ENCODE peak calls at places on chromosomes 2 and 18, in five cellular contexts. W is fibroblast of lung, T is esophagus squamous epithelium, A is uterus, M is stomach. D is an unnamed sample. For H3K4me1, the result is how much of the 10 kb centered on the place peaks cover.

GRCh38 chr18:79538635-79539034 is 141.0 kb upstream of the CTDP1 start:
- DNase-seq in T (no peak), M (no peak), A (no peak), W (no peak), D (no peak)

GRCh38 chr2:151051584-151052220 is 210.0 kb downstream of the RBM43 start:
- DNase-seq in A (peak), W (peak), M (no peak), T (no peak), D (no peak)

GRCh38 chr2:237171396-237171795 is 85.7 kb downstream of the COPS8 start:
- DNase-seq in W (peak), M (no peak), T (no peak), A (peak), D (no peak)

GRCh38 chr2:95004287-95004686 is 21.2 kb upstream of the MAL start:
- DNase-seq in A (no peak), W (no peak), T (no peak), M (no peak), D (no peak)

GRCh38 chr18:57359433-57359832 is 7.1 kb downstream of the ST8SIA3 start:
- DNase-seq in A (no peak), W (no peak), M (no peak), T (no peak), D (no peak)

GRCh38 chr2:179842498-179843153 is 18.8 kb downstream of the ZNF385B start:
- DNase-seq in W (no peak), T (no peak), A (no peak), M (no peak), D (no peak)

GRCh38 chr2:58688813-58689212 is 447.7 kb upstream of the FANCL start:
- DNase-seq in M (no peak), W (no peak), A (no peak), T (no peak), D (no peak)

GRCh38 chr2:112996635-112997034 is 8.6 kb upstream of the IL36A start:
- DNase-seq in W (no peak), T (no peak), M (no peak), A (no peak), D (no peak)

GRCh38 chr18:39838831-39839230 is 2116.2 kb upstream of the PIK3C3 start:
- DNase-seq in W (no peak), A (no peak), M (no peak), T (no peak), D (no peak)

GRCh38 chr2:120820885-120821279 is 85.2 kb downstream of the GLI2 start:
- DNase-seq in A (peak), M (no peak), T (no peak), W (peak), D (no peak)

GRCh38 chr2:119367472-119368099 is 809 bp downstream of the DBI start:
- DNase-seq in A (peak), M (peak), T (no peak), W (peak), D (peak)

GRCh38 chr2:41869542-41870256 is 178.1 kb upstream of the PKDCC start:
- DNase-seq in T (no peak), W (peak), A (peak), M (peak), D (peak)

GRCh38 chr2:169877406-169877805 is 50.2 kb downstream of the UBR3 start:
- DNase-seq in T (no peak), M (no peak), W (peak), A (no peak), D (no peak)

GRCh38 chr2:236306825-236307540 is 42.8 kb upstream of the ASB18 start:
- DNase-seq in W (no peak), M (no peak), T (no peak), A (no peak), D (no peak)

GRCh38 chr2:240436626-240437180 is 1.2 kb downstream of the GPC1 start:
- DNase-seq in A (peak), W (peak), T (no peak), M (no peak), D (peak)

GRCh38 chr2:144181006-144181405 is 338.9 kb downstream of the ZEB2 start:
- DNase-seq in W (no peak), T (no peak), A (no peak), M (no peak), D (no peak)

GRCh38 chr18:39481281-39481680 is 1915.7 kb upstream of the CELF4 start:
- DNase-seq in T (no peak), M (no peak), A (no peak), W (no peak), D (no peak)

GRCh38 chr2:231183851-231184250 is 14.6 kb upstream of the ARMC9 start:
- DNase-seq in W (no peak), A (no peak), M (peak), T (no peak), D (no peak)

GRCh38 chr2:175805442-175806114 is 196.5 kb downstream of the LNPK start:
- DNase-seq in T (no peak), A (no peak), W (no peak), M (no peak), D (no peak)

GRCh38 chr2:196291418-196291817 is 120.0 kb upstream of the STK17B start:
- DNase-seq in T (no peak), A (no peak), W (no peak), M (no peak), D (no peak)

GRCh38 chr2:179612591-179613298 is 248.7 kb downstream of the ZNF385B start:
- DNase-seq in M (no peak), T (no peak), W (peak), A (no peak), D (no peak)

GRCh38 chr2:112634153-112634873 is 11.4 kb upstream of the SLC20A1 start:
- DNase-seq in W (no peak), A (no peak), M (no peak), T (no peak), D (no peak)

GRCh38 chr18:48125724-48126123 is 195.3 kb upstream of the SMAD2 start:
- DNase-seq in T (no peak), M (peak), W (no peak), A (no peak), D (no peak)

DNA sequence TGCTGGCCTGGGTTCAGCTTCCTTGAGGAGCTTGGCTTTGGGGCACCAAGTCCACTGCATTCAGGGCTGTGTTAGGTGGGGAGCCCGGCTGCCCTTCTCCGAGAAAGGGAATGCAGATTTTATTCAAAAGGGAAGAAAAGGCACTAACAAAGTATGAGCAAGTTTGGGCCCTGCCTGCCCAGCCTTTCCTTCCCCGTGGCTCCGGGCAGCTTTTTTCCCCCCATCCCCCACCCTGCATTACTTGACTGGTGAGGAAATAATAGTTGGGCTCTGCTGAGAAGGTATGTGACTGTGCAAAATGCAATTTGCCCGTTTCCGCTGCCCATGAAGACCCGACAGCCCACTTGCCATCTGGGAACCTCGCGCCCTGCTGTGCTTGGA is 82.8 kb downstream of the TCF7L1 start:
- DNase-seq in W (no peak), T (no peak), A (no peak), M (no peak), D (no peak)
- H3K27ac ChIP-seq in W (peak), T (peak), A (peak), M (no peak), D (no peak)

DNA sequence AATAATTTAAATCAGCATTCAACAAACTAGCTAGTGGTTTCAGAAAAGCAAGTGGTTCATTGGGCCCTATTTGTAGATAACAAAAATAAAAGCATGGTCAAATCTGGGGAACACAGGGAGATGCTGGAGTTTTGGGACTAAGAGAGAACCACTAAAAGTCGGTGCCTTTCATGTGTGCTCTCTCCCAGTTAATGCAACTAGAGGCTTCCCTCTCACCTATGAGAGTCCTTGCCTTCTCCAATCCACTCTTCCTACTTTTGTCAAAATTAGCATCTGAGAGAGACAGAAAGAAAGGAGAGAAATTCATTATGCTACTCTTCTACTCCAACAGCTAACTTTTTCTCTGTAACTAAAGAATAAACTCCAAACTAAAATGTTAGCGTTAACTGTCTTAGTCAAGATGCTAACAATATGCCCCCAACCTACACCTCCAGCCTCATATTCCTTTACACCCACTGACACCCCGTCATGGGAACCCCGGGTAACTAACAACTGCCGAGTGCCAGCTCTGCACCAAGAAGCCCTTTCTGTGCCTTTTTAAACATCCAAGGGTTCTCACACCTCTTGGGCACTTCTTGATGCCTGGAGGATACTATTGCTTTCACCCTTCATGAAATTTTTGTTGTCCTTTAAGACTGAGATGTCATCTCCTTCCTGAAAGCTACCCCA is 133.4 kb downstream of the RBMS1 start:
- DNase-seq in T (no peak), M (no peak), W (no peak), A (no peak), D (no peak)
- H3K4me1 ChIP-seq in T (under half), M (half or more), W (under half), A (under half), D (half or more)

DNA sequence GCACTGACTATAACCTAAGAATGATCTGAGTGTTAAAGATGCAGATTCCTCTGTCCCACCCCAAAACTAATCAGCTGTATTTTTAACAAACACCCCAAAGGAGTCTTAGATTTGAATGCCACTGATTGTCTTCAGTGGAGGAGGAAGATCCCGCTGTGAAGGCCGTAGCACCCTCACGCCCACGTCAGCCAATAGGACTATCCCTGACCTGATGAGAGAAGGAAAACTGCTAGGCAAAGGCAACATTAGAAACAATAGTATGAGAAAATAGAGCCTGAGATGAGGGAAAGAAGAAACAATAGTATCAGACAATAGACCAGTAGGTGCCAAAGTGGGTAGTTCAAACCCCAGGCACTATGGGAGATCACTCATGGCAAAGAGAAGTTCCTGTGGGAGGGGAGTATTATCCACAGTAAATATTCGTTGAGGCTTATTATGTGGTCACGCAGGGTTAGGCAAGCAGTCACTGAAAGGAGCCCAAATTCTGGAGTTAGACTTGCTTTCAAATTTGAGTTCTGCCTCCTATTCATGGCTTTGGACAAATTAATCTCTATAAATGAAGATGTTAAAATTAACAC is 2.8 kb downstream of the PCBP1 start:
- DNase-seq in W (no peak), A (no peak), T (no peak), M (no peak), D (no peak)
- H3K27ac ChIP-seq in W (peak), A (peak), T (peak), M (peak), D (peak)

DNA sequence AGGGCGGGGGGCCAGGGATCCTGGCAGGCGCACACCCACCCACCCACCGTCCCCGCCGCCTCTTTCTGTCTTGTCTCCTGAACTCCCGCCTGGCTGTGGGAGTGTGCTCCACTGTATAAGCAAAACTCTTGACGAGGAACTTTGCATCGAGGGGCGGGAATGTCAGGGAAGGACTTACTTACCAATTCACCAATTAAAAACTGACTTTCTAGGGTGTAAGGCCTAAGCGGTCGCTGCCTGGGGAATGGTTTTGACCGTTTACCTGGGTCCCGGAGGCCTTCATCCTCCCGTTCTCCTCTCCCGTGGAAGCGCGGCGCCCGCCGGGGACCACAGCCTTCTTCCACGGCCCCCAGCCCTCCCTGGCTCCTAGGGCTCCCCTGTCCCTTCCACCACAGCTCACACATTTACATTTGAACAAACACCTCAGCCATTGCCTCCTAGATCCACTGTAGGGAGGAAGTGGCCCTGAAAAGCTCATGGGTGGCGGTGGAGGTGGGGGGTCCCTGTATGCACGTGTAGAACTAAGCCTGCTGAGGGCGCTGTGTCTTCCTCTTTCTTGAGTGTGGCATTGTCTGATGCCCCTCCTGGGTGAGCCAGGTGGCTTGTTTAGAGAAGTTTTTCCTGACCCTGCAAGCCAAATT is 8.9 kb downstream of the ASIC4 start:
- DNase-seq in M (no peak), T (no peak), W (peak), A (peak), D (no peak)
- H3K4me1 ChIP-seq in M (under half), T (under half), W (under half), A (under half), D (under half)

GRCh38 chr2:127650785-127651380 is 4.9 kb downstream of the GPR17 start:
- DNase-seq in T (no peak), A (no peak), W (peak), M (no peak), D (peak)
- H3K27ac ChIP-seq in T (peak), A (peak), W (no peak), M (peak), D (peak)

DNA sequence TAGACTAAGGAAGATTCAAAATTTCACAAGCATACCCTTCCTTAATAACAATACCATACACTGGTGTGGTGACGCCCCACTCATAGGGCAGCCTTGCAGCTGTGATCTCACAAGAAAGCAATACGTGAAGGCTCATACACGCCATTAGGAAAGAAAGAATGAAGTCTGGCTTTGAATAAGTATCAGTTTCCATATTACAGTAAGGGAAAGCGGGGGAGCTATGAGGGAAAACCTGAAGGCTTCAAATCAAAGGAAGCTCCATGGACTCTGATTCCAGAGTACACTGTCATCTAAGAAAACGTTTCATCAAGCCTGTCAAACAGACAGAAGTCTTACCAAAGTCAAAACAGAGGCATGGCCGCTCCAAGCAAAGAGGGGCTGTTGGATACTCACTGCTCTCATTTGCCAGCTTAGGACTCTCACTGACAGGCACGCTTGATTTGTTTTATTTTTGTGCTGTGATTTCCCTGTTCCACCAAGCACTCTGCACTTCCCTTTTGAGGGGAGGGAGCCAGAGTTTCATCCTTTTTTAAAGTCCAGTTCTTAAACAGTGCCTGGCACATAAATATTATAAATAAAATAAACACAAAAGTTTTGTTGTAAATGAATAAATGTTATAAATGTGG is 221.3 kb downstream of the PIEZO2 start:
- DNase-seq in T (no peak), A (no peak), W (peak), M (no peak), D (no peak)
- H3K4me1 ChIP-seq in T (under half), A (under half), W (under half), M (under half), D (under half)

GRCh38 chr2:128646691-128647090 is 328.0 kb upstream of the HS6ST1 start:
- DNase-seq in M (peak), A (no peak), T (no peak), W (no peak), D (no peak)

GRCh38 chr2:128644156-128644555 is 325.5 kb upstream of the HS6ST1 start:
- DNase-seq in M (peak), A (no peak), W (no peak), T (no peak), D (no peak)

GRCh38 chr2:128644745-128645256 is 326.1 kb upstream of the HS6ST1 start:
- DNase-seq in A (no peak), M (peak), W (no peak), T (no peak), D (no peak)

GRCh38 chr2:128645631-128646030 is 327.0 kb upstream of the HS6ST1 start:
- DNase-seq in T (no peak), W (no peak), A (no peak), M (peak), D (no peak)

DNA sequence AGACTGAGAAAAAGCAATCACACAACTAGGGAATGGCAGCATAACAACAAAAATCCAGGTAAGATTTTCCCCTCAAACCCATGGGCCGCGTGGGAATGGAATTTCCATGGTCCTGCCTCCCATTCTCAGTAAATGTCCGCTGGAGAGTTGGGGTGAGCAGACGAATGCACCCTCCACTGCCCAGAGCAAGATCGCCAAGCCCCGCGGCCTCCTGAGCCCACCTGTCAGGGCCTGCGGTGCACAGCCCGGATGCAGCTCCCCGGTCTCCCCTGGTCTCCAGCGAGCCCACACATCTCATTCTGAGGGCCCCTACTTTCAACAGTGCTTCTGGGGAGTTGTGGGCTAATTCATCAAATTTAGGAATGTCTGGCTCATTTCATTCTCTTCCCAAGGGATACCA is 327.4 kb upstream of the HS6ST1 start:
- DNase-seq in M (peak), W (no peak), A (no peak), T (no peak), D (no peak)
- H3K27ac ChIP-seq in M (no peak), W (no peak), A (no peak), T (no peak), D (no peak)

DNA sequence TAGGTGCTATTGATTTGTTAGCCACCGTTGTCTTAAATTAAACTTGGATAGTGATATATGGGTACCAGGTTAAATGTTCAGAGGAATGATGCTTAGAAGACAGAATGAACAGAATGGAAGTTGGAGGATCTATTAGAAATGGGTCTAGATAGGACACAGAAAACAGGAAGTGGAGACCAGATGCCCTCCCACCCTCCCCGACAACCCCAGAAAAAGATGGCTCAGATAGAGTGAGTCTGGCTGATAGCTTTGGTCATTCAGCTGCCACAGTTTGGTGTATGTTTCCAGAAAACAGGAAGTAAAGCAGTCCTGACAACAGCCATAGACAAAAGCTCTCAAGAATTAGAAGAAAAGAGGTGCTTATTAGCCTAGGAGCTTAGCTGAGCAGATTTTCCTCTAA is 71.5 kb upstream of the DSG1 start:
- DNase-seq in W (no peak), T (no peak), M (no peak), A (no peak), D (no peak)
- H3K4me1 ChIP-seq in W (under half), T (under half), M (under half), A (under half), D (half or more)

D was measured in left ventricle myocardium inferior.